ENCODE peak calls at places on chromosomes 5 and 9, in six cellular contexts. C, O, T, E, D and L are unnamed samples.

GRCh38 chr5:132265336-132266030 is 8.0 kb downstream of the PDLIM4 start:
- DNase-seq in O (peak; percentile 81), E (peak; percentile 84), D (peak; percentile 96), T (peak; percentile 62), C (no peak), L (no peak)

GRCh38 chr9:5879419-5880181 is 11.1 kb upstream of the MLANA start:
- DNase-seq in C (no peak), E (peak; percentile 19), O (no peak), T (peak; percentile 70), D (peak; percentile 71), L (no peak)

GRCh38 chr5:90294604-90295003 is 115.0 kb downstream of the CETN3 start:
- DNase-seq in O (no peak), T (no peak), D (no peak), E (no peak), C (no peak), L (no peak)

GRCh38 chr9:38024036-38024681 is 44.9 kb downstream of the SHB start:
- DNase-seq in T (no peak), C (no peak), E (peak; percentile 82), O (peak; percentile 76), D (peak; percentile 94), L (no peak)

GRCh38 chr5:40834391-40834848 is 602 bp downstream of the RPL37 start:
- DNase-seq in E (no peak), T (no peak), D (peak; percentile 33), C (no peak), O (no peak), L (no peak)

GRCh38 chr9:93290495-93291434 is 106.8 kb downstream of the WNK2 start:
- DNase-seq in C (no peak), E (no peak), O (no peak), T (no peak), D (no peak), L (no peak)

GRCh38 chr9:69229367-69229766 is 55.3 kb downstream of the TJP2 start:
- DNase-seq in D (no peak), C (no peak), E (no peak), T (no peak), O (no peak), L (no peak)

GRCh38 chr9:136400038-136400834 is at the start of gene SNAPC4:
- DNase-seq in E (peak; percentile 87), D (peak; percentile 78), C (peak; percentile 60), T (peak; percentile 80), O (peak; percentile 34), L (peak; percentile 88)

GRCh38 chr5:60173672-60174071 is 280.1 kb upstream of the PDE4D start:
- DNase-seq in E (no peak), T (no peak), C (no peak), O (no peak), D (no peak), L (no peak)

GRCh38 chr9:75088646-75089368 is 493 bp downstream of the OSTF1 start:
- DNase-seq in T (peak; percentile 49), O (no peak), E (peak; percentile 55), D (peak; percentile 68), C (no peak), L (peak; percentile 40)

GRCh38 chr5:173472164-173472563 is 143.9 kb upstream of the STC2 start:
- DNase-seq in C (no peak), E (peak; percentile 52), O (peak; percentile 93), T (peak; percentile 40), D (peak; percentile 99), L (no peak)

GRCh38 chr5:15501057-15501791 is 1.2 kb downstream of the FBXL7 start:
- DNase-seq in O (no peak), D (peak; percentile 76), E (peak; percentile 53), T (peak; percentile 13), C (no peak), L (no peak)

GRCh38 chr9:16385590-16386578 is 484.6 kb downstream of the BNC2 start:
- DNase-seq in E (no peak), O (no peak), D (peak; percentile 80), C (no peak), T (no peak), L (no peak)

GRCh38 chr5:150122158-150122510 is 33.5 kb downstream of the PDGFRB start:
- DNase-seq in O (no peak), D (no peak), C (no peak), T (peak; percentile 71), E (peak; percentile 20), L (no peak)
- TF ChIP-seq CTCF in O (peak; percentile 34), D (peak; percentile 17), C (no peak), T (peak; percentile 45), E (no peak), L (no peak)

DNA sequence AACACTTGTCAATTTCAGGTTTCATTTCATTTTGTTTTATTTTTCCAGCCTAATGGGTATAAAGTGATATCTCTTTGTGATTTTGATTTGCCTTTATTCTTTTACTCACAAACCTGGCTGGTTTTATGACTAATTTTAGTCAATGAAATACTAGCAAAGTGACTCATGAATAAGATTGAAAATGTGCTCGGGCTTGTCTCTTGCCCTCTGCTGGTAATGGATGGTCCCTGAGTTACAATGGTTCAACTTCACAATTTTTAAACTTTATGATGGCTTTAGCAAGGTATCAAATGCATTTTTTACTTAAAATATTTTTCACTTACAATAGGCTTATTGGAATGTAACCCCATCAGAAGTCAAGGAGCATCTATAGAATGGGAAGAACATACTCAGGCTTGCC is 431.4 kb upstream of the CCNG1 start:
- DNase-seq in T (no peak), E (no peak), C (no peak), O (no peak), D (no peak), L (no peak)
- TF ChIP-seq CTCF in T (no peak), E (no peak), C (no peak), O (no peak), D (no peak), L (no peak)

GRCh38 chr5:10875201-10875768 is 114.3 kb upstream of the DAP start:
- DNase-seq in C (no peak), D (peak; percentile 13), O (no peak), E (no peak), T (no peak), L (no peak)
- TF ChIP-seq CTCF in C (no peak), D (no peak), O (no peak), E (no peak), T (no peak), L (no peak)

GRCh38 chr5:11047051-11047450 is 286.0 kb upstream of the DAP start:
- DNase-seq in C (no peak), D (no peak), T (no peak), E (no peak), O (no peak), L (no peak)
- TF ChIP-seq CTCF in C (no peak), D (no peak), T (no peak), E (no peak), O (no peak), L (no peak)